ENCODE peak calls at places on chromosomes 16 and 17, in seven cellular contexts. H is choroid plexus epithelial cell; V is transverse colon; F is HCT116; U is cardiac fibroblast; Y is CD4-positive, alpha-beta T cell; Q is PC-3. G is an unnamed sample.
A peak's percentile ranks its signal among the peaks of the same experiment; 100 is the strongest.

GRCh38 chr17:79864147-79864546 is 24.9 kb upstream of the CBX4 start:
- DNase-seq in H (no peak), Q (no peak), Y (no peak), U (no peak), F (no peak), V (no peak), G (no peak)

GRCh38 chr17:81542431-81543338 is 9.5 kb downstream of the FAAP100 start:
- DNase-seq in Y (no peak), F (no peak), H (no peak), V (no peak), Q (no peak), U (no peak), G (no peak)

GRCh38 chr16:79261461-79261860 is 339.1 kb downstream of the MAF start:
- DNase-seq in Q (no peak), U (no peak), V (peak; percentile 52), H (no peak), Y (peak; percentile 40), F (no peak), G (no peak)

GRCh38 chr16:61581417-61582046 is 454.7 kb downstream of the CDH8 start:
- DNase-seq in F (no peak), U (no peak), Y (no peak), H (no peak), V (no peak), Q (no peak), G (no peak)

GRCh38 chr16:73205153-73205549 is 157.2 kb upstream of the ZFHX3 start:
- DNase-seq in V (no peak), Y (no peak), F (no peak), Q (no peak), U (no peak), H (no peak), G (no peak)

GRCh38 chr17:28196637-28197036 is 122.4 kb upstream of the TMEM97 start:
- DNase-seq in H (no peak), U (no peak), F (no peak), Q (no peak), Y (no peak), V (no peak), G (no peak)

GRCh38 chr16:51148674-51149228 is 2.3 kb downstream of the SALL1 start:
- DNase-seq in V (no peak), F (no peak), Q (no peak), H (no peak), Y (no peak), U (peak; percentile 27), G (no peak)

GRCh38 chr16:22122239-22122638 is 29.9 kb downstream of the VWA3A start:
- DNase-seq in U (no peak), H (no peak), Y (no peak), F (no peak), V (no peak), Q (no peak), G (no peak)

GRCh38 chr16:84614914-84615813 is 2.7 kb downstream of the COTL1 start:
- DNase-seq in V (no peak), H (peak; percentile 58), U (no peak), Q (no peak), F (no peak), Y (no peak), G (no peak)

GRCh38 chr17:39612291-39612894 is 4.7 kb upstream of the NEUROD2 start:
- DNase-seq in F (no peak), Y (no peak), H (no peak), Q (no peak), U (no peak), V (no peak), G (no peak)

GRCh38 chr16:49528035-49528434 is 154.4 kb downstream of the C16orf78 start:
- DNase-seq in F (no peak), H (peak; percentile 56), V (no peak), U (peak; percentile 37), Y (no peak), Q (peak; percentile 1), G (no peak)

GRCh38 chr16:68233085-68233834 is 2.7 kb downstream of the ESRP2 start:
- DNase-seq in H (no peak), F (no peak), U (no peak), Y (no peak), Q (no peak), V (no peak), G (no peak)

GRCh38 chr17:13513039-13513405 is 88.7 kb downstream of the HS3ST3A1 start:
- DNase-seq in Y (no peak), U (peak; percentile 64), F (no peak), Q (peak; percentile 64), H (peak; percentile 64), V (no peak), G (no peak)

GRCh38 chr16:4410335-4411075 is 5.9 kb downstream of the CORO7 start:
- DNase-seq in F (no peak), H (peak; percentile 96), U (peak; percentile 92), Q (peak; percentile 86), Y (no peak), V (peak; percentile 57), G (peak; percentile 93)

GRCh38 chr17:54901230-54901847 is 687 bp downstream of the TOM1L1 start:
- DNase-seq in Y (no peak), Q (peak; percentile 83), U (peak; percentile 48), F (peak; percentile 48), V (peak; percentile 28), H (no peak), G (peak; percentile 15)

GRCh38 chr16:8727084-8727590 is 52.7 kb downstream of the ABAT start:
- DNase-seq in Q (no peak), V (no peak), F (no peak), Y (no peak), H (no peak), U (no peak), G (no peak)

GRCh38 chr16:25005445-25006306 is 9.5 kb downstream of the ARHGAP17 start:
- DNase-seq in Y (no peak), F (no peak), U (no peak), H (peak; percentile 23), V (no peak), Q (peak; percentile 20), G (peak; percentile 16)

GRCh38 chr17:2390199-2390880 is 10.5 kb downstream of the MNT start:
- DNase-seq in Y (no peak), H (no peak), F (no peak), U (peak; percentile 45), Q (no peak), V (no peak), G (no peak)

GRCh38 chr16:9665851-9666271 is 516.4 kb downstream of the GRIN2A start:
- DNase-seq in Q (peak; percentile 34), U (no peak), F (peak; percentile 34), Y (no peak), V (peak; percentile 61), H (no peak), G (no peak)

GRCh38 chr16:86975445-86975844 is 341.7 kb downstream of the C16orf95 start:
- DNase-seq in F (peak; percentile 89), V (no peak), Q (peak; percentile 78), H (peak; percentile 96), U (peak; percentile 94), Y (no peak), G (peak; percentile 40)

GRCh38 chr16:78775161-78775561 is 675.7 kb downstream of the WWOX start:
- DNase-seq in V (no peak), H (no peak), F (no peak), Y (no peak), U (no peak), Q (no peak), G (no peak)

GRCh38 chr16:86549076-86549892 is 5.8 kb downstream of the MTHFSD start:
- DNase-seq in F (no peak), Y (no peak), U (no peak), Q (no peak), V (no peak), H (no peak), G (no peak)

GRCh38 chr17:10792156-10792555 is 11.7 kb downstream of the TMEM238L start:
- DNase-seq in F (no peak), V (peak; percentile 58), U (no peak), H (no peak), Y (no peak), Q (no peak), G (no peak)

GRCh38 chr16:181668-182021 is 1.4 kb downstream of the HBQ1 start:
- DNase-seq in Y (no peak), Q (peak; percentile 12), U (peak; percentile 11), V (no peak), F (no peak), H (peak; percentile 20), G (no peak)
- TF ChIP-seq CTCF in Y (no peak), Q (no peak), U (no peak), V (peak; percentile 25), F (no peak), H (no peak), G (no peak)

DNA sequence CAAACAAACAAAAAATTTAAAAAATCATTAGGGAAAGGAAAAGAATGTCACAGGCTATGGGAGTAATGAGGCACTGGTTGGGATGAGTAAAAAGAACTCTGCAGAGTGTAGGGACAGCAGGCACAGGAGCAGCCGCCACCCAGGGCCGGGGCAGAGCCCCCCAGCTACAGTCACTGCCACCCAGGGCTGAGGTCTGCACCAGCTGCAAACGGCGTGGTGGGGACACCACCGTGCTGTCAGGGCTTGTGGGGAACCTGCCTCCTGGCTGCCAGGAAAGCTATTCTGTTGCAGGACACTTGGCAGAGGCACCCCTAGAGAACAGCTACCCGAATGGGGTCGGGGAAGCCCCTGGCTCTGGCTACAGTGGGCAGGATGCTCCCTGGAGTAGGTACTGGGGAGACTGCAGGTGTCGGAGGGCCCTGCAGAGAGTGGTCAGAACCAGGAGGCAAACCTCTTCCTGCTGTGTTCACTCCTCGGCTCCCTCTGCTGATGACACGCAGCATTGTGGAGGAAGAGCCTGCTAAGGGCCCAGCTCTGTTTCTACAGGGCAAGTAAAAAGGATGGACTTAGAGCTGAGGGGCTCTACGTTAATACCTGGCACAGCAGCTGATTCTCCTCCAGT is 32.3 kb upstream of the CAPN15 start:
- DNase-seq in V (peak; percentile 36), Q (peak; percentile 45), F (no peak), U (peak; percentile 66), Y (no peak), H (peak; percentile 54), G (peak; percentile 29)
- TF ChIP-seq CTCF in V (peak; percentile 37), Q (peak; percentile 43), F (no peak), U (peak; percentile 58), Y (peak; percentile 41), H (peak; percentile 66), G (peak; percentile 67)

GRCh38 chr17:50501054-50501453 is 7.2 kb upstream of the MYCBPAP start:
- DNase-seq in V (peak; percentile 33), Y (no peak), H (peak; percentile 33), F (peak; percentile 50), U (peak; percentile 43), Q (peak; percentile 76), G (peak; percentile 8)
- TF ChIP-seq CTCF in V (peak; percentile 31), Y (peak; percentile 53), H (peak; percentile 58), F (peak; percentile 73), U (peak; percentile 36), Q (peak; percentile 60), G (peak; percentile 78)

DNA sequence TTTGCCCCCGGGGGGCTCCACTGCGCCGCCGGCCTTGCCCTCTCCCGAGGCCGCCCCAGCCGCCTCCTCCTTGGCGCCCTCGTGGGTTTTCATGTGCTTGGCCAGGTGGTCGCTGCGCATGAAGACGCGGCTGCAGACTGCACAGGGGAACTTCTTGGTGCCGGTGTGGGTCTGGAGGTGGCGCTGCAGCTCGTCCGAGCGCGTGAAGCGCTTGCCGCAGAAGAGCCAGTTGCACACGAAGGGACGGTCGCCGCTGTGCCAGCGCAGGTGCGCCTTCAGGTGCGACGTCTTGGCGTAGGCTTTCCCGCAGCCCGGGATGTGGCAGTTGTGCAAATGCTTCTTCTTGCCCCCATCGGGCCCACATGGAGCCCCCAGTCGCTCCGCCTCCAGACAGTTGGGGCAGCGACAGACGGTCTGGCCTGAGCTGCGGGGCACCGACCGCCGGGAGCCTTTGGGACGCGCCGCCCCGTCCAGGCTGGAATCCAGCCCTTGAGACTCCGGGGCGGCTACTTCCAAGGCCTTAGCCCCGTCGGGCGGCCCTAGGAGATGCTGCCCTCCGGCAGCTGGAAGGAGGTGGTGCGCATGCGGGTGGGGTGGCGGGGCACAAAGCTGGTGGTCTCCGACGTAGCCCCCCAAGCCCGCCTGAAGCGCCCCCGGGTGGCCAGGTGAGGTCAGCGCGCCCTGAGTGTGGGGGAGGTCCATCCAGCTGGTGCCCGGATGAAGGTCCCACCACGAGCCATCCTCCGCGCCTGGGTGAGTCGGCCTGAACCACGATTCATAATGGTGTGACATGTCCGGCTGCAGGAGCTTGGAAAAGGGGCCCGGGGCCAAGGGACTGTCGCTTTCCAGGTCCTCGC is 3.4 kb downstream of the SP6 start:
- DNase-seq in Y (peak; percentile 28), F (no peak), V (no peak), Q (no peak), H (peak; percentile 45), U (no peak), G (no peak)
- TF ChIP-seq CTCF in Y (peak; percentile 16), F (peak; percentile 11), V (peak; percentile 10), Q (peak; percentile 67), H (peak; percentile 51), U (peak; percentile 34), G (peak; percentile 35)

G was measured in HFFc6.